ENCODE peak calls at places on chromosomes 1 and 21, in eight cellular contexts. F, I, V, B, O, X, G and P are unnamed samples.

GRCh38 chr21:45979141-45979631 is 2.4 kb upstream of the COL6A1 start:
- DNase-seq in B (no peak), I (no peak), G (peak), X (no peak), V (peak), F (no peak), O (peak), P (peak)

GRCh38 chr1:58815680-58816071 is 31.8 kb upstream of the JUN start:
- DNase-seq in V (peak), X (peak), F (no peak), B (no peak), G (no peak), I (no peak), O (peak), P (peak)

GRCh38 chr21:26506951-26507350 is 66.1 kb downstream of the CYYR1 start:
- DNase-seq in V (no peak), F (no peak), O (no peak), B (no peak), I (no peak), G (no peak), X (peak), P (peak)

GRCh38 chr1:200367841-200368534 is 41.8 kb downstream of the ZNF281 start:
- DNase-seq in G (no peak), I (no peak), X (no peak), O (peak), B (no peak), F (peak), V (no peak), P (peak)

GRCh38 chr21:15498455-15498854 is 231.3 kb upstream of the USP25 start:
- DNase-seq in G (no peak), I (no peak), O (no peak), B (no peak), V (no peak), F (no peak), X (peak), P (no peak)

GRCh38 chr1:117150316-117150715 is 28.8 kb upstream of the TRIM45 start:
- DNase-seq in G (no peak), F (no peak), B (no peak), O (no peak), X (no peak), V (no peak), I (no peak), P (no peak)

GRCh38 chr21:23853796-23854379 is 1753.4 kb downstream of the MRPL39 start:
- DNase-seq in B (no peak), F (no peak), O (no peak), V (no peak), I (peak), X (peak), G (no peak), P (peak)

GRCh38 chr1:235902638-235903542 is 36.2 kb upstream of the LYST start:
- DNase-seq in V (no peak), O (peak), F (no peak), I (no peak), G (peak), B (no peak), X (peak), P (peak)

GRCh38 chr1:31704261-31705079 is 653 bp upstream of the COL16A1 start:
- DNase-seq in G (peak), O (peak), B (no peak), F (no peak), I (no peak), V (no peak), X (no peak), P (no peak)

GRCh38 chr1:35605071-35605881 is 32.2 kb downstream of the TFAP2E start:
- DNase-seq in F (no peak), G (no peak), V (peak), B (no peak), X (no peak), O (no peak), I (no peak), P (no peak)

GRCh38 chr1:245603311-245603865 is 448.6 kb downstream of the KIF26B start:
- DNase-seq in G (no peak), B (no peak), F (no peak), V (no peak), X (no peak), O (no peak), I (no peak), P (no peak)

GRCh38 chr21:20618878-20619277 is 379.3 kb upstream of the NCAM2 start:
- DNase-seq in I (no peak), V (no peak), O (no peak), G (no peak), F (no peak), X (no peak), B (no peak), P (no peak)

GRCh38 chr1:5279127-5279526 is 624.7 kb downstream of the AJAP1 start:
- DNase-seq in I (no peak), B (no peak), F (no peak), V (no peak), X (no peak), O (no peak), G (no peak), P (no peak)

GRCh38 chr1:173301507-173301906 is 94.4 kb upstream of the TNFSF4 start:
- DNase-seq in G (no peak), F (no peak), I (no peak), O (no peak), B (no peak), V (no peak), X (peak), P (peak)

GRCh38 chr1:173628888-173629287 is 6.2 kb upstream of the TEX50 start:
- DNase-seq in O (no peak), B (no peak), F (no peak), I (no peak), G (no peak), V (no peak), X (no peak), P (no peak)

GRCh38 chr1:24464378-24464770 is 38.3 kb upstream of the RCAN3 start:
- DNase-seq in B (no peak), V (no peak), G (no peak), F (no peak), X (no peak), I (no peak), O (no peak), P (no peak)

GRCh38 chr1:58664881-58665280 is 35.0 kb downstream of the MYSM1 start:
- DNase-seq in B (no peak), X (no peak), I (no peak), O (no peak), G (no peak), F (no peak), V (no peak), P (no peak)

GRCh38 chr1:63868220-63868897 is 94.5 kb downstream of the ROR1 start:
- DNase-seq in B (no peak), I (no peak), O (peak), V (no peak), F (no peak), X (peak), G (peak), P (peak)

GRCh38 chr1:156060937-156061636 is at the start of gene RAB25:
- DNase-seq in I (peak), F (no peak), X (peak), O (no peak), G (no peak), B (no peak), V (no peak), P (no peak)

GRCh38 chr1:236472850-236473788 is 50.7 kb upstream of the LGALS8 start:
- DNase-seq in O (no peak), V (no peak), I (no peak), G (no peak), X (no peak), F (no peak), B (no peak), P (no peak)

GRCh38 chr1:177703888-177704446 is 265.9 kb downstream of the SEC16B start:
- DNase-seq in V (no peak), X (no peak), F (no peak), I (no peak), O (no peak), B (no peak), G (no peak), P (no peak)

GRCh38 chr1:67850611-67851075 is 17.4 kb upstream of the GNG12 start:
- DNase-seq in X (peak), F (no peak), O (peak), V (no peak), I (peak), G (peak), B (no peak), P (peak)

GRCh38 chr1:221039616-221040015 is 160.4 kb downstream of the HLX start:
- DNase-seq in B (no peak), V (no peak), X (no peak), O (peak), F (no peak), G (no peak), I (no peak), P (peak)

GRCh38 chr1:212677136-212677535 is 22.5 kb downstream of the BATF3 start:
- DNase-seq in B (no peak), I (no peak), G (no peak), O (no peak), V (no peak), F (no peak), X (no peak), P (no peak)